ENCODE peak calls at places on chromosomes 12 and 14, in four cellular contexts. L, X, M and A are unnamed samples. For H3K4me1, the result is how much of the 10 kb centered on the place peaks cover.

GRCh38 chr14:58639842-58640484 is 2.2 kb downstream of the DACT1 start:
- DNase-seq in L (peak), X (no peak), M (peak), A (no peak)

GRCh38 chr14:72892103-72892878 is 1.6 kb downstream of the DPF3 start:
- DNase-seq in M (no peak), X (no peak), L (peak), A (peak)

GRCh38 chr14:51780741-51781140 is 79.7 kb upstream of the GNG2 start:
- DNase-seq in L (peak), X (no peak), M (no peak), A (no peak)

GRCh38 chr14:106694638-106695393 is 1168.4 kb downstream of the TMEM121 start:
- DNase-seq in L (peak), M (no peak), X (peak), A (no peak)

GRCh38 chr14:59018460-59018859 is 170.0 kb upstream of the DAAM1 start:
- DNase-seq in L (no peak), M (no peak), X (no peak), A (no peak)

GRCh38 chr12:15706010-15706676 is 83.0 kb downstream of the EPS8 start:
- DNase-seq in X (no peak), L (no peak), M (no peak), A (no peak)

GRCh38 chr12:66665416-66665815 is 13.5 kb downstream of the GRIP1 start:
- DNase-seq in X (no peak), L (peak), M (no peak), A (no peak)

GRCh38 chr14:83473416-83473815 is 1939.8 kb upstream of the SEL1L start:
- DNase-seq in X (no peak), M (no peak), L (no peak), A (no peak)

GRCh38 chr14:69535230-69535848 is 39.3 kb downstream of the CCDC177 start:
- DNase-seq in L (peak), M (no peak), X (no peak), A (no peak)

GRCh38 chr12:77031745-77032144 is 33.6 kb downstream of the E2F7 start:
- DNase-seq in M (no peak), L (peak), X (no peak), A (no peak)

GRCh38 chr14:65469903-65470302 is 57.4 kb downstream of the FUT8 start:
- DNase-seq in M (no peak), X (no peak), L (no peak), A (peak)

GRCh38 chr12:105109465-105110212 is 2.1 kb downstream of the WASHC4 start:
- DNase-seq in L (no peak), X (no peak), M (peak), A (no peak)

GRCh38 chr14:60183724-60184596 is 18.8 kb upstream of the DHRS7 start:
- DNase-seq in M (no peak), X (peak), L (peak), A (no peak)

GRCh38 chr14:61031026-61031425 is 50.0 kb downstream of the SLC38A6 start:
- DNase-seq in L (no peak), X (no peak), M (no peak), A (no peak)

GRCh38 chr12:114555451-114555850 is 128.5 kb downstream of the TBX3 start:
- DNase-seq in L (no peak), M (no peak), X (no peak), A (no peak)

GRCh38 chr12:51904951-51905471 is 2.3 kb upstream of the ACVRL1 start:
- DNase-seq in X (no peak), M (no peak), L (peak), A (peak)

GRCh38 chr12:50786498-50787231 is 22.8 kb downstream of the ATF1 start:
- DNase-seq in M (no peak), X (no peak), L (peak), A (no peak)

GRCh38 chr12:112353389-112353788 is 28.8 kb downstream of the HECTD4 start:
- DNase-seq in M (no peak), L (peak), X (no peak), A (no peak)

GRCh38 chr12:4283512-4284255 is 10.1 kb downstream of the CCND2 start:
- DNase-seq in L (no peak), M (no peak), X (no peak), A (no peak)

GRCh38 chr12:57940915-57941164 is 527 bp upstream of the ATP23 start:
- DNase-seq in M (no peak), X (no peak), L (no peak), A (no peak)

GRCh38 chr14:105329411-105330200 is 15.1 kb downstream of the PACS2 start:
- DNase-seq in M (no peak), L (no peak), X (no peak), A (no peak)

GRCh38 chr14:57634335-57634734 is 140.7 kb upstream of the CCDC198 start:
- DNase-seq in M (no peak), X (no peak), L (no peak), A (no peak)

GRCh38 chr12:49296034-49296835 is 1.3 kb downstream of the PRPH start:
- DNase-seq in L (no peak), M (no peak), X (no peak), A (peak)

GRCh38 chr12:4308334-4308960 is 12.6 kb upstream of the TIGAR start:
- DNase-seq in L (no peak), X (no peak), M (no peak), A (no peak)

GRCh38 chr12:42104784-42105183 is 39.9 kb downstream of the GXYLT1 start:
- DNase-seq in X (no peak), M (no peak), L (no peak), A (no peak)

GRCh38 chr12:70626180-70626579 is 11.0 kb downstream of the PTPRB start:
- DNase-seq in M (no peak), L (no peak), X (no peak), A (no peak)

GRCh38 chr12:77895699-77896098 is 65.0 kb downstream of the NAV3 start:
- DNase-seq in M (no peak), L (no peak), X (no peak), A (no peak)

GRCh38 chr14:86990396-86990795 is 1002.6 kb downstream of the GALC start:
- DNase-seq in L (peak), X (no peak), M (no peak), A (no peak)

GRCh38 chr12:118256352-118256751 is 116.4 kb downstream of the TAOK3 start:
- DNase-seq in M (no peak), X (no peak), L (no peak), A (no peak)

GRCh38 chr12:1611775-1612174 is 17.3 kb upstream of the WNT5B start:
- DNase-seq in M (no peak), X (no peak), L (peak), A (no peak)

DNA sequence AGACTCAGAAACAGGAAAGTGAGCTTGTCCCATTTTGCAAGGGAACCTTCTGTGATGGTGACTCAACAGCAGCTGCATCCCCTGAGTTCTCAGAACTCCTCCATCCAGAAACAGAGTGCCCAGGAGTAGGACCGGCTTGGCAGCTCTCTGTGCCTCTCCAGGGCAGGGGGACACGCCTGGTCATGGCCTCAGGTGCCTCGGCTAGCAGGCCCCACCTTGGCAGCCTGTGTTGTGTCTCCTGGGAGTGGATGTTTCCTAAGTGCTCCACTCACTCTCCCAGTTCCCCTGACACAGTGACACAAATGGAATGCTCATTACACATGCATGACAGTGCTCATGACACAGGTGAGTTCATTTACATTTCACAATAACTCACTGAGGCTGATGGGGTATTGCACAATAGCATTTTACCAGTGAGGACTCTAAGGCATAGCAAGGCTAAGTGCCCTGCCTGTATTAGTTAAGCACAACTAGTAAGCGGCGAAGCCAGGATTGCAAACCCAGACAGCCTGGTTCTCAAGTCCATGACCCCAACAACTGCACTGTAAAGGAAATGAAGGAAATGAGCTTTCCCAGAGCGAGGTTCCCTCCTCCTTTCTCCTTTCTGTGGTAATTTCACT is 47.4 kb downstream of the CALM1 start:
- DNase-seq in L (peak), M (no peak), X (no peak), A (peak)
- H3K4me1 ChIP-seq in L (under half), M (under half), X (under half), A (under half)

GRCh38 chr12:54689034-54689372 is 40.8 kb upstream of the DCD start:
- DNase-seq in L (no peak), X (no peak), M (no peak), A (no peak)

GRCh38 chr12:54692353-54692752 is 44.2 kb upstream of the DCD start:
- DNase-seq in L (no peak), M (no peak), X (no peak), A (no peak)

GRCh38 chr12:54684636-54685630 is 36.8 kb upstream of the DCD start:
- DNase-seq in L (no peak), X (peak), M (no peak), A (no peak)

GRCh38 chr12:54688309-54689033 is 40.3 kb upstream of the DCD start:
- DNase-seq in M (no peak), L (no peak), X (no peak), A (no peak)

DNA sequence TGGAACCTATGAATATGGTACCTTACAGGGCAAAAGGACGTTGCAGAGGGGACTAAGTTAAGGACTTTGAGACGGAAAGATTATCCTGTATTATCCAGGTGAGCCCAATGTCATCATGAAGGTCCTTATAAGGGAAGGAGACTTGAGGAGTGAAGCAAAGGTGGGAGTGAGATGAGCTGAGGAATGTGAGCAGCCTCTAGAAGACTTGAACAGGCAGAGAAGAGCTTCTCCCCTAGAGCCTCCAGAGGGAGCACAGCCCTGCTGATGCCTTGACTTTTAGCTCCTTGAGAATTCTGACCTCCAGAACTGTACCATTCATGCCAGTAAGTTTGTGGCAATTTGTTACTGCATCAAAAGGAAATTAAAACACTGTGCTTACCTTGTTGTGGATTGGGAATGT is 41.8 kb upstream of the DCD start:
- DNase-seq in M (no peak), X (no peak), L (no peak), A (no peak)
- TF ChIP-seq CTCF in M (peak), X (peak), L (no peak), A (no peak)

GRCh38 chr12:93886533-93887511 is 209.6 kb downstream of the CRADD start:
- DNase-seq in L (no peak), X (no peak), M (no peak), A (no peak)

GRCh38 chr12:93883436-93884154 is 206.4 kb downstream of the CRADD start:
- DNase-seq in X (no peak), M (no peak), L (no peak), A (no peak)

GRCh38 chr12:93882763-93883162 is 205.6 kb downstream of the CRADD start:
- DNase-seq in X (no peak), L (no peak), M (no peak), A (no peak)

GRCh38 chr12:93880853-93881522 is 203.8 kb downstream of the CRADD start:
- DNase-seq in M (no peak), X (no peak), L (no peak), A (no peak)

GRCh38 chr12:93884794-93885460 is 207.8 kb downstream of the CRADD start:
- DNase-seq in X (no peak), L (no peak), M (no peak), A (no peak)
- H3K9ac ChIP-seq in X (no peak), L (no peak), M (no peak), A (no peak)

DNA sequence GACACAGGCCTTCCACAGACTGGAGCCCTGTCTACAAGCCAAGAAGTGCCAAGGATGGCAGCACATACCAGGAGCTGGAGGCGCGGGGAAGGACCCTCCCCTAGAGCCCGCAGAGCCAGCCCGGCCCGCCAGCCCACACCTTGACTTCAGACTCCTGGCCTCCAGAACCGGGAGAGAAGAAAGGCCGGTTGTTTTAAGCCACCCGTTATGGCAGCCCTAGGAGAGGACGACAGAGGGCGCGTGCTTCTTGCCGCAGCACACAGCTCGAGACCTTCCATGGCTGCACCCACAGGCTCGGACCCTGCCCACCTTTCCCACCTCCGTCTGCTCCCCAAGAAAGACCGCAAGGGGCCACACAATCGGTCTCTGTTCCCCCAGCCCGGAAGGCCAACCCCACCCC is 53.7 kb downstream of the RNF34 start:
- DNase-seq in M (no peak), L (no peak), X (no peak), A (peak)
- H3K4me1 ChIP-seq in M (under half), L (under half), X (under half), A (under half)

GRCh38 chr14:56280843-56281242 is 162.6 kb downstream of the PELI2 start:
- DNase-seq in M (no peak), X (no peak), L (no peak), A (no peak)
- TF ChIP-seq CTCF in M (no peak), X (peak), L (no peak), A (no peak)

DNA sequence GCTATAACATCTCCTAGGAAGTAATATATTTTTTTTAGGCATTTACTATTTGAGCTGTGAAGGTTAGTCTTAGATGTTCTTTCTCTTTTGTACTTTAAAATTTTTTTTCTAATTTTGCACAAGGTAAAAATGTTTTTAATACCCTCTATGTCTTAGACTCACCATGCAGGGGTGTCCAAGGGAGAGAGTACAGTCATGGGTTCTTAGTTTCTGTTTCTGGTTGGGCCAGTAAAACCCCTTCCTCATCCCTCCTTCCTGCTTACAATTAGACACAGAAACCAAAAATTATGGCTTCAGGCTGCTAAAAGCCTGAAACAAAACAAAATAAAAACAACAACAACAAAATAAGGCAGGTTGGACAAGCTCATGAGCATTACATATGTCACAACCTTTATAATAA is 193.0 kb downstream of the SYT1 start:
- DNase-seq in L (no peak), M (no peak), X (no peak), A (no peak)
- H3K9ac ChIP-seq in L (no peak), M (no peak), X (no peak), A (no peak)